ENCODE peak calls at places on chromosomes 1 and 21, in five cellular contexts. One of them, this sample, is unnamed.

GRCh38 chr21:37848721-37849490 is 67.4 kb downstream of the KCNJ6 start:
- DNase-seq in ovary: no peak
- DNase-seq in cardiac muscle cell: peak
- DNase-seq in CD8-positive, alpha-beta T cell: no peak
- DNase-seq in heart right ventricle: no peak
- DNase-seq in this sample: no peak

GRCh38 chr21:32544697-32545096 is 40.6 kb downstream of the TCP10L start:
- DNase-seq in CD8-positive, alpha-beta T cell: no peak
- DNase-seq in cardiac muscle cell: no peak
- DNase-seq in heart right ventricle: no peak
- DNase-seq in ovary: no peak
- DNase-seq in this sample: no peak

GRCh38 chr1:68217060-68217554 is 15.2 kb downstream of the WLS start:
- DNase-seq in ovary: no peak
- DNase-seq in cardiac muscle cell: no peak
- DNase-seq in heart right ventricle: no peak
- DNase-seq in CD8-positive, alpha-beta T cell: no peak
- DNase-seq in this sample: no peak

GRCh38 chr1:39086386-39087108 is 60.4 kb downstream of the NDUFS5 start:
- DNase-seq in ovary: no peak
- DNase-seq in heart right ventricle: no peak
- DNase-seq in CD8-positive, alpha-beta T cell: no peak
- DNase-seq in cardiac muscle cell: no peak
- DNase-seq in this sample: no peak

GRCh38 chr1:205456383-205456867 is 580 bp upstream of the BLACAT1 start:
- DNase-seq in cardiac muscle cell: no peak
- DNase-seq in heart right ventricle: no peak
- DNase-seq in CD8-positive, alpha-beta T cell: no peak
- DNase-seq in ovary: no peak
- DNase-seq in this sample: no peak

GRCh38 chr1:155166373-155167165 is 6.5 kb downstream of the KRTCAP2 start:
- DNase-seq in heart right ventricle: peak
- DNase-seq in cardiac muscle cell: peak
- DNase-seq in CD8-positive, alpha-beta T cell: no peak
- DNase-seq in ovary: peak
- DNase-seq in this sample: peak

GRCh38 chr21:37101384-37101783 is 28.3 kb downstream of the TTC3 start:
- DNase-seq in CD8-positive, alpha-beta T cell: no peak
- DNase-seq in cardiac muscle cell: no peak
- DNase-seq in heart right ventricle: no peak
- DNase-seq in ovary: no peak
- DNase-seq in this sample: no peak

GRCh38 chr1:19757641-19758040 is 42.1 kb downstream of the TMCO4 start:
- DNase-seq in ovary: no peak
- DNase-seq in CD8-positive, alpha-beta T cell: no peak
- DNase-seq in cardiac muscle cell: no peak
- DNase-seq in heart right ventricle: no peak
- DNase-seq in this sample: no peak

GRCh38 chr1:208709981-208710380 is 465.8 kb upstream of the PLXNA2 start:
- DNase-seq in CD8-positive, alpha-beta T cell: no peak
- DNase-seq in ovary: no peak
- DNase-seq in heart right ventricle: no peak
- DNase-seq in cardiac muscle cell: no peak
- DNase-seq in this sample: no peak

GRCh38 chr1:99766378-99766800 is at the start of gene FRRS1:
- DNase-seq in heart right ventricle: peak
- DNase-seq in CD8-positive, alpha-beta T cell: no peak
- DNase-seq in ovary: peak
- DNase-seq in cardiac muscle cell: peak
- DNase-seq in this sample: no peak

GRCh38 chr1:177334276-177334675 is 163.5 kb downstream of the BRINP2 start:
- DNase-seq in CD8-positive, alpha-beta T cell: no peak
- DNase-seq in cardiac muscle cell: no peak
- DNase-seq in heart right ventricle: no peak
- DNase-seq in ovary: no peak
- DNase-seq in this sample: no peak

GRCh38 chr1:19029191-19030085 is 73.0 kb upstream of the IFFO2 start:
- DNase-seq in CD8-positive, alpha-beta T cell: no peak
- DNase-seq in heart right ventricle: no peak
- DNase-seq in cardiac muscle cell: peak
- DNase-seq in ovary: no peak
- DNase-seq in this sample: no peak

GRCh38 chr1:68167211-68167610 is 65.1 kb downstream of the WLS start:
- DNase-seq in heart right ventricle: no peak
- DNase-seq in CD8-positive, alpha-beta T cell: no peak
- DNase-seq in cardiac muscle cell: no peak
- DNase-seq in ovary: no peak
- DNase-seq in this sample: no peak

GRCh38 chr1:108049083-108049819 is 84.3 kb upstream of the VAV3 start:
- DNase-seq in cardiac muscle cell: peak
- DNase-seq in heart right ventricle: peak
- DNase-seq in CD8-positive, alpha-beta T cell: no peak
- DNase-seq in ovary: no peak
- DNase-seq in this sample: no peak

GRCh38 chr1:72037745-72038343 is 244.5 kb downstream of the NEGR1 start:
- DNase-seq in ovary: no peak
- DNase-seq in cardiac muscle cell: peak
- DNase-seq in CD8-positive, alpha-beta T cell: no peak
- DNase-seq in heart right ventricle: peak
- DNase-seq in this sample: no peak

GRCh38 chr1:39105841-39106765 is 80.0 kb downstream of the NDUFS5 start:
- DNase-seq in cardiac muscle cell: peak
- DNase-seq in heart right ventricle: peak
- DNase-seq in CD8-positive, alpha-beta T cell: no peak
- DNase-seq in ovary: peak
- DNase-seq in this sample: peak

GRCh38 chr1:9784508-9785133 is 39.1 kb downstream of the CLSTN1 start:
- DNase-seq in cardiac muscle cell: peak
- DNase-seq in ovary: no peak
- DNase-seq in heart right ventricle: peak
- DNase-seq in CD8-positive, alpha-beta T cell: peak
- DNase-seq in this sample: no peak

GRCh38 chr1:39214021-39214713 is 9.7 kb downstream of the MACF1 start:
- DNase-seq in CD8-positive, alpha-beta T cell: no peak
- DNase-seq in cardiac muscle cell: peak
- DNase-seq in heart right ventricle: peak
- DNase-seq in ovary: no peak
- DNase-seq in this sample: no peak

GRCh38 chr1:192766876-192767275 is 42.0 kb upstream of the RGS2 start:
- DNase-seq in cardiac muscle cell: no peak
- DNase-seq in heart right ventricle: no peak
- DNase-seq in CD8-positive, alpha-beta T cell: no peak
- DNase-seq in ovary: no peak
- DNase-seq in this sample: no peak

GRCh38 chr1:155352600-155352999 is 31.9 kb downstream of the RUSC1 start:
- DNase-seq in cardiac muscle cell: no peak
- DNase-seq in heart right ventricle: no peak
- DNase-seq in ovary: no peak
- DNase-seq in CD8-positive, alpha-beta T cell: no peak
- DNase-seq in this sample: no peak

GRCh38 chr1:180168786-180169640 is 14.3 kb downstream of the QSOX1 start:
- DNase-seq in CD8-positive, alpha-beta T cell: no peak
- DNase-seq in heart right ventricle: no peak
- DNase-seq in ovary: no peak
- DNase-seq in cardiac muscle cell: peak
- DNase-seq in this sample: no peak

GRCh38 chr1:193754732-193755427 is 568.5 kb upstream of the B3GALT2 start:
- DNase-seq in ovary: no peak
- DNase-seq in cardiac muscle cell: peak
- DNase-seq in heart right ventricle: no peak
- DNase-seq in CD8-positive, alpha-beta T cell: no peak
- DNase-seq in this sample: no peak

GRCh38 chr21:42262826-42263225 is 43.9 kb downstream of the ABCG1 start:
- DNase-seq in cardiac muscle cell: peak
- DNase-seq in CD8-positive, alpha-beta T cell: no peak
- DNase-seq in ovary: peak
- DNase-seq in heart right ventricle: peak
- DNase-seq in this sample: no peak

GRCh38 chr21:34220556-34221195 is 143.1 kb upstream of the KCNE2 start:
- DNase-seq in CD8-positive, alpha-beta T cell: no peak
- DNase-seq in ovary: no peak
- DNase-seq in heart right ventricle: no peak
- DNase-seq in cardiac muscle cell: no peak
- DNase-seq in this sample: no peak

GRCh38 chr1:10132852-10133251 is 77.5 kb upstream of the KIF1B start:
- DNase-seq in cardiac muscle cell: no peak
- DNase-seq in ovary: no peak
- DNase-seq in heart right ventricle: no peak
- DNase-seq in CD8-positive, alpha-beta T cell: no peak
- DNase-seq in this sample: no peak

GRCh38 chr1:24621121-24621520 is 22.0 kb upstream of the SRRM1 start:
- DNase-seq in cardiac muscle cell: no peak
- DNase-seq in heart right ventricle: no peak
- DNase-seq in ovary: no peak
- DNase-seq in CD8-positive, alpha-beta T cell: no peak
- DNase-seq in this sample: no peak

GRCh38 chr21:43191971-43192370 is 23.2 kb downstream of the CRYAA start:
- DNase-seq in heart right ventricle: no peak
- DNase-seq in ovary: no peak
- DNase-seq in CD8-positive, alpha-beta T cell: no peak
- DNase-seq in cardiac muscle cell: no peak
- DNase-seq in this sample: peak

GRCh38 chr1:210445931-210446330 is 117.2 kb downstream of the HHAT start:
- DNase-seq in heart right ventricle: no peak
- DNase-seq in cardiac muscle cell: no peak
- DNase-seq in ovary: no peak
- DNase-seq in CD8-positive, alpha-beta T cell: no peak
- DNase-seq in this sample: no peak

GRCh38 chr1:210445485-210445884 is 116.8 kb downstream of the HHAT start:
- DNase-seq in CD8-positive, alpha-beta T cell: no peak
- DNase-seq in cardiac muscle cell: no peak
- DNase-seq in ovary: no peak
- DNase-seq in heart right ventricle: no peak
- DNase-seq in this sample: no peak

GRCh38 chr1:210446479-210446878 is 117.8 kb downstream of the HHAT start:
- DNase-seq in ovary: no peak
- DNase-seq in cardiac muscle cell: no peak
- DNase-seq in CD8-positive, alpha-beta T cell: peak
- DNase-seq in heart right ventricle: no peak
- DNase-seq in this sample: no peak

GRCh38 chr1:210447456-210448057 is 118.9 kb downstream of the HHAT start:
- DNase-seq in cardiac muscle cell: no peak
- DNase-seq in ovary: no peak
- DNase-seq in heart right ventricle: no peak
- DNase-seq in CD8-positive, alpha-beta T cell: no peak
- DNase-seq in this sample: no peak

GRCh38 chr1:210448293-210448892 is 119.7 kb downstream of the HHAT start:
- DNase-seq in heart right ventricle: peak
- DNase-seq in CD8-positive, alpha-beta T cell: no peak
- DNase-seq in ovary: no peak
- DNase-seq in cardiac muscle cell: peak
- DNase-seq in this sample: no peak
- TF ChIP-seq CTCF in heart right ventricle: peak
- TF ChIP-seq CTCF in CD8-positive, alpha-beta T cell: peak
- TF ChIP-seq CTCF in ovary: peak
- TF ChIP-seq CTCF in cardiac muscle cell: peak
- TF ChIP-seq CTCF in this sample: peak

GRCh38 chr1:27567931-27568246 is 36.1 kb downstream of the AHDC1 start:
- DNase-seq in ovary: no peak
- DNase-seq in heart right ventricle: no peak
- DNase-seq in CD8-positive, alpha-beta T cell: no peak
- DNase-seq in cardiac muscle cell: no peak
- DNase-seq in this sample: no peak

GRCh38 chr1:27569088-27569459 is 34.9 kb downstream of the AHDC1 start:
- DNase-seq in ovary: no peak
- DNase-seq in CD8-positive, alpha-beta T cell: no peak
- DNase-seq in cardiac muscle cell: no peak
- DNase-seq in heart right ventricle: no peak
- DNase-seq in this sample: no peak

GRCh38 chr1:27568247-27569087 is 35.5 kb downstream of the AHDC1 start:
- DNase-seq in CD8-positive, alpha-beta T cell: peak
- DNase-seq in ovary: peak
- DNase-seq in cardiac muscle cell: peak
- DNase-seq in heart right ventricle: peak
- DNase-seq in this sample: peak

GRCh38 chr1:27566462-27567182 is 37.3 kb downstream of the AHDC1 start:
- DNase-seq in CD8-positive, alpha-beta T cell: no peak
- DNase-seq in cardiac muscle cell: no peak
- DNase-seq in heart right ventricle: no peak
- DNase-seq in ovary: no peak
- DNase-seq in this sample: no peak

DNA sequence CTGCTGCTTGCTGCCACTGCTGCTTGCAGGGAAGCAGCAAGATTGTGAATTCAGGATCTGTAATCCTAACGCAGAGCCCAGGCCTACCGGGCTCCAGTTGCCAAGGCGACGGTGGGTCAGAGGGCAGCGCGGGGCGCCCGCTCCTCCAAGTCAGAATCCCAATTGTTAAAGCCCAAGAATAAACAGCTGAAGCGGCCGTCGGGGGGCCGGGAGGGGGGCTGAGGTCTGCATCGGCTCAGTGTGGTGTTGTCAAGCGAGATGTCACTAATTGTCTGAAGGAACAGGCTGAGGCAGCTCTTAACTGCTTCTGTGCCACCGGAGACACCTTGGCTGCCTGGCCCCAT is 36.8 kb downstream of the AHDC1 start:
- DNase-seq in heart right ventricle: no peak
- DNase-seq in ovary: peak
- DNase-seq in CD8-positive, alpha-beta T cell: no peak
- DNase-seq in cardiac muscle cell: no peak
- DNase-seq in this sample: no peak
- H3K27ac ChIP-seq in heart right ventricle: peak
- H3K27ac ChIP-seq in ovary: peak
- H3K27ac ChIP-seq in CD8-positive, alpha-beta T cell: no peak
- H3K27ac ChIP-seq in cardiac muscle cell: peak
- H3K27ac ChIP-seq in this sample: peak

DNA sequence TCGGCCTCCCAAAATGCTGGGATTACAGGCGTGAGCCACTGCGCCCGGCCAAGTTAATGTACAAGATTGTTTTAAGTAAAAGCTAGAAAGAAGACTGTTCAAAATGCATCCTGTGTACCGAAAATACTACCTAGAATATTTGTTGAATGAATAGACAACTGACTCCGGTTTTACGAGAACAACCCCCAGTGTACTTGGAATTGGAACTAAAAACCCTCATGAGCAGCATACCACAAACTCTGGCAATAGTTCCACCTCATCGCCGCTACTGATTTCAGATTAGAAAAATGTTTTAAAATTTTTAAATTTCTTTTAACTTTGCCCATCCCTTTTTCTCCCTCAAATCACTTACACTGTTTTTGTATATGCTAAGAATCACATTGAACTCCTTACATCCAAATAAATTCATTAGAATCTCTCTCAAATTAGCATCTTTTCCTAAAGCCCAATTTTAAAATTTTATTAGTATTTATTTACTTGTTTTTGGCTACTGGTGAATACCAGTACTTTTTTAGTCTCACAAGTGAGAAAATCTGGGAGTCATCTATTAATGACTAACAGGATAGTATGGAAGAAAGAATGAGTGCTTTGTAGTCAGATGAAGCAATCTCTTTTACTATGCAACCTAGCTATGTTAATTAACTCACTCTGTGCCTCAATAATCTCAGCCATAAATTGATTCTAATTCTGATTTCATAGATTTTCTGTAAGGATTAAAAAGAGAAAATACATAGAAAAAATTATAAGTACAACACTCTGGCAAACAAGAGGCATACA is 95.1 kb downstream of the GPATCH2 start:
- DNase-seq in cardiac muscle cell: peak
- DNase-seq in heart right ventricle: no peak
- DNase-seq in ovary: no peak
- DNase-seq in CD8-positive, alpha-beta T cell: no peak
- DNase-seq in this sample: no peak
- TF ChIP-seq CTCF in cardiac muscle cell: no peak
- TF ChIP-seq CTCF in heart right ventricle: no peak
- TF ChIP-seq CTCF in ovary: no peak
- TF ChIP-seq CTCF in CD8-positive, alpha-beta T cell: no peak
- TF ChIP-seq CTCF in this sample: no peak

GRCh38 chr1:8625480-8625879 is 192.0 kb downstream of the RERE start:
- DNase-seq in CD8-positive, alpha-beta T cell: no peak
- DNase-seq in heart right ventricle: no peak
- DNase-seq in cardiac muscle cell: no peak
- DNase-seq in ovary: no peak
- DNase-seq in this sample: no peak
- H3K27ac ChIP-seq in CD8-positive, alpha-beta T cell: no peak
- H3K27ac ChIP-seq in heart right ventricle: no peak
- H3K27ac ChIP-seq in cardiac muscle cell: peak
- H3K27ac ChIP-seq in ovary: no peak
- H3K27ac ChIP-seq in this sample: no peak